ENCODE peak calls at places on chromosomes 16 and 17, in nine cellular contexts. One of them, this sample, is unnamed.

GRCh38 chr16:66167564-66168291 is 198.8 kb upstream of the CDH5 start:
- DNase-seq in activated effector memory CD4-positive, alpha-beta T cell treated with anti-CD3 and anti-CD28 coated beads, Interleukin-2, amount 50 U/mL, for 16 hours: no peak
- DNase-seq in stimulated activated naive CD4-positive, alpha-beta T cell: no peak
- DNase-seq in BE2C: peak
- DNase-seq in esophagus squamous epithelium: no peak
- DNase-seq in cardiac fibroblast: peak
- DNase-seq in aorta: no peak
- DNase-seq in occipital lobe: no peak
- DNase-seq in NCI-H2107: no peak
- DNase-seq in this sample: no peak

GRCh38 chr16:30009085-30009862 is 1.6 kb downstream of the DOC2A start:
- DNase-seq in occipital lobe: peak
- DNase-seq in esophagus squamous epithelium: no peak
- DNase-seq in aorta: no peak
- DNase-seq in stimulated activated naive CD4-positive, alpha-beta T cell: no peak
- DNase-seq in activated effector memory CD4-positive, alpha-beta T cell treated with anti-CD3 and anti-CD28 coated beads, Interleukin-2, amount 50 U/mL, for 16 hours: no peak
- DNase-seq in NCI-H2107: no peak
- DNase-seq in BE2C: no peak
- DNase-seq in cardiac fibroblast: no peak
- DNase-seq in this sample: no peak

GRCh38 chr16:85862476-85863383 is 36.2 kb upstream of the IRF8 start:
- DNase-seq in cardiac fibroblast: no peak
- DNase-seq in occipital lobe: no peak
- DNase-seq in stimulated activated naive CD4-positive, alpha-beta T cell: no peak
- DNase-seq in aorta: no peak
- DNase-seq in esophagus squamous epithelium: no peak
- DNase-seq in BE2C: no peak
- DNase-seq in activated effector memory CD4-positive, alpha-beta T cell treated with anti-CD3 and anti-CD28 coated beads, Interleukin-2, amount 50 U/mL, for 16 hours: no peak
- DNase-seq in NCI-H2107: no peak
- DNase-seq in this sample: no peak

GRCh38 chr17:42135151-42135550 is 12.5 kb downstream of the HSPB9 start:
- DNase-seq in esophagus squamous epithelium: no peak
- DNase-seq in occipital lobe: no peak
- DNase-seq in aorta: no peak
- DNase-seq in activated effector memory CD4-positive, alpha-beta T cell treated with anti-CD3 and anti-CD28 coated beads, Interleukin-2, amount 50 U/mL, for 16 hours: no peak
- DNase-seq in stimulated activated naive CD4-positive, alpha-beta T cell: no peak
- DNase-seq in BE2C: no peak
- DNase-seq in cardiac fibroblast: no peak
- DNase-seq in NCI-H2107: no peak
- DNase-seq in this sample: no peak

GRCh38 chr16:27364493-27365141 is 37.4 kb upstream of the IL21R start:
- DNase-seq in activated effector memory CD4-positive, alpha-beta T cell treated with anti-CD3 and anti-CD28 coated beads, Interleukin-2, amount 50 U/mL, for 16 hours: no peak
- DNase-seq in esophagus squamous epithelium: no peak
- DNase-seq in aorta: no peak
- DNase-seq in occipital lobe: no peak
- DNase-seq in BE2C: no peak
- DNase-seq in stimulated activated naive CD4-positive, alpha-beta T cell: no peak
- DNase-seq in NCI-H2107: no peak
- DNase-seq in cardiac fibroblast: no peak
- DNase-seq in this sample: no peak

GRCh38 chr16:12896562-12896961 is 4.8 kb upstream of the SHISA9 start:
- DNase-seq in NCI-H2107: no peak
- DNase-seq in aorta: no peak
- DNase-seq in activated effector memory CD4-positive, alpha-beta T cell treated with anti-CD3 and anti-CD28 coated beads, Interleukin-2, amount 50 U/mL, for 16 hours: no peak
- DNase-seq in esophagus squamous epithelium: no peak
- DNase-seq in stimulated activated naive CD4-positive, alpha-beta T cell: no peak
- DNase-seq in BE2C: no peak
- DNase-seq in cardiac fibroblast: no peak
- DNase-seq in occipital lobe: no peak
- DNase-seq in this sample: no peak

GRCh38 chr16:50731130-50731988 is 10.5 kb upstream of the CYLD start:
- DNase-seq in occipital lobe: no peak
- DNase-seq in stimulated activated naive CD4-positive, alpha-beta T cell: peak
- DNase-seq in NCI-H2107: no peak
- DNase-seq in BE2C: no peak
- DNase-seq in cardiac fibroblast: no peak
- DNase-seq in aorta: no peak
- DNase-seq in esophagus squamous epithelium: no peak
- DNase-seq in activated effector memory CD4-positive, alpha-beta T cell treated with anti-CD3 and anti-CD28 coated beads, Interleukin-2, amount 50 U/mL, for 16 hours: no peak
- DNase-seq in this sample: peak

GRCh38 chr17:18159551-18160120 is 24.0 kb upstream of the ALKBH5 start:
- DNase-seq in BE2C: no peak
- DNase-seq in occipital lobe: no peak
- DNase-seq in NCI-H2107: no peak
- DNase-seq in stimulated activated naive CD4-positive, alpha-beta T cell: no peak
- DNase-seq in aorta: no peak
- DNase-seq in activated effector memory CD4-positive, alpha-beta T cell treated with anti-CD3 and anti-CD28 coated beads, Interleukin-2, amount 50 U/mL, for 16 hours: no peak
- DNase-seq in esophagus squamous epithelium: no peak
- DNase-seq in cardiac fibroblast: no peak
- DNase-seq in this sample: no peak

GRCh38 chr17:2949469-2950044 is 113.8 kb downstream of the OR1D5 start:
- DNase-seq in activated effector memory CD4-positive, alpha-beta T cell treated with anti-CD3 and anti-CD28 coated beads, Interleukin-2, amount 50 U/mL, for 16 hours: peak
- DNase-seq in aorta: peak
- DNase-seq in esophagus squamous epithelium: no peak
- DNase-seq in stimulated activated naive CD4-positive, alpha-beta T cell: no peak
- DNase-seq in BE2C: no peak
- DNase-seq in occipital lobe: no peak
- DNase-seq in NCI-H2107: no peak
- DNase-seq in cardiac fibroblast: peak
- DNase-seq in this sample: peak

GRCh38 chr16:3112058-3112880 is at the start of gene ZNF205:
- DNase-seq in occipital lobe: peak
- DNase-seq in aorta: peak
- DNase-seq in cardiac fibroblast: peak
- DNase-seq in esophagus squamous epithelium: no peak
- DNase-seq in NCI-H2107: peak
- DNase-seq in BE2C: peak
- DNase-seq in stimulated activated naive CD4-positive, alpha-beta T cell: no peak
- DNase-seq in activated effector memory CD4-positive, alpha-beta T cell treated with anti-CD3 and anti-CD28 coated beads, Interleukin-2, amount 50 U/mL, for 16 hours: no peak
- DNase-seq in this sample: peak

GRCh38 chr17:54968259-54968953 is at the start of the genes COX11 and STXBP4:
- DNase-seq in stimulated activated naive CD4-positive, alpha-beta T cell: peak
- DNase-seq in NCI-H2107: peak
- DNase-seq in activated effector memory CD4-positive, alpha-beta T cell treated with anti-CD3 and anti-CD28 coated beads, Interleukin-2, amount 50 U/mL, for 16 hours: peak
- DNase-seq in occipital lobe: peak
- DNase-seq in cardiac fibroblast: peak
- DNase-seq in esophagus squamous epithelium: peak
- DNase-seq in aorta: peak
- DNase-seq in BE2C: peak
- DNase-seq in this sample: peak

GRCh38 chr17:6346387-6346786 is 88.5 kb downstream of the AIPL1 start:
- DNase-seq in NCI-H2107: no peak
- DNase-seq in esophagus squamous epithelium: no peak
- DNase-seq in stimulated activated naive CD4-positive, alpha-beta T cell: no peak
- DNase-seq in aorta: peak
- DNase-seq in cardiac fibroblast: no peak
- DNase-seq in occipital lobe: no peak
- DNase-seq in BE2C: no peak
- DNase-seq in activated effector memory CD4-positive, alpha-beta T cell treated with anti-CD3 and anti-CD28 coated beads, Interleukin-2, amount 50 U/mL, for 16 hours: no peak
- DNase-seq in this sample: no peak

GRCh38 chr16:50637716-50638602 is 43.2 kb downstream of the SNX20 start:
- DNase-seq in stimulated activated naive CD4-positive, alpha-beta T cell: no peak
- DNase-seq in BE2C: no peak
- DNase-seq in occipital lobe: no peak
- DNase-seq in activated effector memory CD4-positive, alpha-beta T cell treated with anti-CD3 and anti-CD28 coated beads, Interleukin-2, amount 50 U/mL, for 16 hours: no peak
- DNase-seq in esophagus squamous epithelium: no peak
- DNase-seq in aorta: no peak
- DNase-seq in cardiac fibroblast: no peak
- DNase-seq in NCI-H2107: no peak
- DNase-seq in this sample: no peak

GRCh38 chr17:66982011-66982508 is 17.6 kb downstream of the CACNG4 start:
- DNase-seq in NCI-H2107: no peak
- DNase-seq in activated effector memory CD4-positive, alpha-beta T cell treated with anti-CD3 and anti-CD28 coated beads, Interleukin-2, amount 50 U/mL, for 16 hours: no peak
- DNase-seq in stimulated activated naive CD4-positive, alpha-beta T cell: no peak
- DNase-seq in occipital lobe: no peak
- DNase-seq in cardiac fibroblast: no peak
- DNase-seq in aorta: no peak
- DNase-seq in esophagus squamous epithelium: no peak
- DNase-seq in BE2C: no peak
- DNase-seq in this sample: no peak

GRCh38 chr16:13471036-13471435 is 448.9 kb upstream of the ERCC4 start:
- DNase-seq in activated effector memory CD4-positive, alpha-beta T cell treated with anti-CD3 and anti-CD28 coated beads, Interleukin-2, amount 50 U/mL, for 16 hours: no peak
- DNase-seq in NCI-H2107: no peak
- DNase-seq in BE2C: no peak
- DNase-seq in stimulated activated naive CD4-positive, alpha-beta T cell: no peak
- DNase-seq in esophagus squamous epithelium: no peak
- DNase-seq in occipital lobe: no peak
- DNase-seq in cardiac fibroblast: no peak
- DNase-seq in aorta: no peak
- DNase-seq in this sample: no peak

GRCh38 chr17:29574732-29575510 is 6.4 kb downstream of the TP53I13 start:
- DNase-seq in NCI-H2107: no peak
- DNase-seq in esophagus squamous epithelium: no peak
- DNase-seq in activated effector memory CD4-positive, alpha-beta T cell treated with anti-CD3 and anti-CD28 coated beads, Interleukin-2, amount 50 U/mL, for 16 hours: peak
- DNase-seq in aorta: peak
- DNase-seq in BE2C: no peak
- DNase-seq in cardiac fibroblast: no peak
- DNase-seq in stimulated activated naive CD4-positive, alpha-beta T cell: no peak
- DNase-seq in occipital lobe: no peak
- DNase-seq in this sample: peak

GRCh38 chr17:50423553-50424159 is 2.4 kb upstream of the ACSF2 start:
- DNase-seq in cardiac fibroblast: peak
- DNase-seq in activated effector memory CD4-positive, alpha-beta T cell treated with anti-CD3 and anti-CD28 coated beads, Interleukin-2, amount 50 U/mL, for 16 hours: no peak
- DNase-seq in BE2C: peak
- DNase-seq in NCI-H2107: no peak
- DNase-seq in stimulated activated naive CD4-positive, alpha-beta T cell: no peak
- DNase-seq in occipital lobe: no peak
- DNase-seq in esophagus squamous epithelium: no peak
- DNase-seq in aorta: no peak
- DNase-seq in this sample: no peak

GRCh38 chr17:66431910-66432309 is 129.5 kb downstream of the PRKCA start:
- DNase-seq in cardiac fibroblast: peak
- DNase-seq in stimulated activated naive CD4-positive, alpha-beta T cell: no peak
- DNase-seq in NCI-H2107: no peak
- DNase-seq in esophagus squamous epithelium: no peak
- DNase-seq in BE2C: no peak
- DNase-seq in aorta: no peak
- DNase-seq in occipital lobe: no peak
- DNase-seq in activated effector memory CD4-positive, alpha-beta T cell treated with anti-CD3 and anti-CD28 coated beads, Interleukin-2, amount 50 U/mL, for 16 hours: no peak
- DNase-seq in this sample: no peak

GRCh38 chr16:86214326-86215232 is 295.7 kb upstream of the FOXF1 start:
- DNase-seq in cardiac fibroblast: no peak
- DNase-seq in NCI-H2107: no peak
- DNase-seq in aorta: no peak
- DNase-seq in activated effector memory CD4-positive, alpha-beta T cell treated with anti-CD3 and anti-CD28 coated beads, Interleukin-2, amount 50 U/mL, for 16 hours: no peak
- DNase-seq in stimulated activated naive CD4-positive, alpha-beta T cell: no peak
- DNase-seq in esophagus squamous epithelium: no peak
- DNase-seq in occipital lobe: no peak
- DNase-seq in BE2C: no peak
- DNase-seq in this sample: no peak

GRCh38 chr17:17236295-17237025 is 508 bp downstream of the FLCN start:
- DNase-seq in aorta: peak
- DNase-seq in BE2C: no peak
- DNase-seq in esophagus squamous epithelium: no peak
- DNase-seq in occipital lobe: no peak
- DNase-seq in activated effector memory CD4-positive, alpha-beta T cell treated with anti-CD3 and anti-CD28 coated beads, Interleukin-2, amount 50 U/mL, for 16 hours: no peak
- DNase-seq in NCI-H2107: no peak
- DNase-seq in cardiac fibroblast: peak
- DNase-seq in stimulated activated naive CD4-positive, alpha-beta T cell: no peak
- DNase-seq in this sample: no peak

GRCh38 chr17:78958556-78959191 is 21.0 kb downstream of the LGALS3BP start:
- DNase-seq in NCI-H2107: no peak
- DNase-seq in aorta: no peak
- DNase-seq in activated effector memory CD4-positive, alpha-beta T cell treated with anti-CD3 and anti-CD28 coated beads, Interleukin-2, amount 50 U/mL, for 16 hours: no peak
- DNase-seq in cardiac fibroblast: peak
- DNase-seq in esophagus squamous epithelium: no peak
- DNase-seq in occipital lobe: no peak
- DNase-seq in stimulated activated naive CD4-positive, alpha-beta T cell: no peak
- DNase-seq in BE2C: no peak
- DNase-seq in this sample: no peak

GRCh38 chr16:75550211-75550662 is 5.8 kb downstream of the TMEM231 start:
- DNase-seq in occipital lobe: peak
- DNase-seq in activated effector memory CD4-positive, alpha-beta T cell treated with anti-CD3 and anti-CD28 coated beads, Interleukin-2, amount 50 U/mL, for 16 hours: no peak
- DNase-seq in NCI-H2107: no peak
- DNase-seq in cardiac fibroblast: peak
- DNase-seq in stimulated activated naive CD4-positive, alpha-beta T cell: no peak
- DNase-seq in BE2C: peak
- DNase-seq in esophagus squamous epithelium: no peak
- DNase-seq in aorta: no peak
- DNase-seq in this sample: no peak

GRCh38 chr17:82963104-82963950 is 116.1 kb upstream of the METRNL start:
- DNase-seq in occipital lobe: peak
- DNase-seq in cardiac fibroblast: peak
- DNase-seq in NCI-H2107: peak
- DNase-seq in aorta: peak
- DNase-seq in stimulated activated naive CD4-positive, alpha-beta T cell: no peak
- DNase-seq in activated effector memory CD4-positive, alpha-beta T cell treated with anti-CD3 and anti-CD28 coated beads, Interleukin-2, amount 50 U/mL, for 16 hours: peak
- DNase-seq in esophagus squamous epithelium: no peak
- DNase-seq in BE2C: peak
- DNase-seq in this sample: peak

GRCh38 chr16:77913738-77914263 is 108.5 kb upstream of the CLEC3A start:
- DNase-seq in activated effector memory CD4-positive, alpha-beta T cell treated with anti-CD3 and anti-CD28 coated beads, Interleukin-2, amount 50 U/mL, for 16 hours: no peak
- DNase-seq in esophagus squamous epithelium: no peak
- DNase-seq in occipital lobe: no peak
- DNase-seq in cardiac fibroblast: no peak
- DNase-seq in NCI-H2107: no peak
- DNase-seq in aorta: no peak
- DNase-seq in stimulated activated naive CD4-positive, alpha-beta T cell: no peak
- DNase-seq in BE2C: no peak
- DNase-seq in this sample: no peak

GRCh38 chr17:15381707-15382106 is 40.3 kb upstream of the TEKT3 start:
- DNase-seq in BE2C: no peak
- DNase-seq in cardiac fibroblast: no peak
- DNase-seq in stimulated activated naive CD4-positive, alpha-beta T cell: no peak
- DNase-seq in occipital lobe: no peak
- DNase-seq in aorta: no peak
- DNase-seq in esophagus squamous epithelium: no peak
- DNase-seq in activated effector memory CD4-positive, alpha-beta T cell treated with anti-CD3 and anti-CD28 coated beads, Interleukin-2, amount 50 U/mL, for 16 hours: no peak
- DNase-seq in NCI-H2107: no peak
- DNase-seq in this sample: no peak

GRCh38 chr17:51322390-51323029 is 62.2 kb downstream of the UTP18 start:
- DNase-seq in NCI-H2107: no peak
- DNase-seq in BE2C: peak
- DNase-seq in cardiac fibroblast: peak
- DNase-seq in aorta: no peak
- DNase-seq in stimulated activated naive CD4-positive, alpha-beta T cell: no peak
- DNase-seq in activated effector memory CD4-positive, alpha-beta T cell treated with anti-CD3 and anti-CD28 coated beads, Interleukin-2, amount 50 U/mL, for 16 hours: no peak
- DNase-seq in occipital lobe: no peak
- DNase-seq in esophagus squamous epithelium: no peak
- DNase-seq in this sample: no peak

This sample was measured in lower leg skin.